ENCODE peak calls at places on chromosome 5, in four cellular contexts. One of them, this sample, is unnamed.
A peak's percentile ranks its signal among the peaks of the same experiment; 100 is the strongest.

GRCh38 chr5:9054821-9055589 is 490.9 kb downstream of the SEMA5A start:
- DNase-seq in stimulated activated CD4-positive, alpha-beta T cell treated with anti-CD3 and anti-CD28 coated beads, TNF-alpha, amount 100 ng/mL, for 48 hours: no peak
- DNase-seq in DND-41: no peak
- DNase-seq in PC-9: no peak
- DNase-seq in this sample: no peak

GRCh38 chr5:9241459-9241858 is 304.4 kb downstream of the SEMA5A start:
- DNase-seq in stimulated activated CD4-positive, alpha-beta T cell treated with anti-CD3 and anti-CD28 coated beads, TNF-alpha, amount 100 ng/mL, for 48 hours: no peak
- DNase-seq in DND-41: no peak
- DNase-seq in PC-9: no peak
- DNase-seq in this sample: no peak

GRCh38 chr5:157308826-157309465 is 43.0 kb downstream of the CYFIP2 start:
- DNase-seq in stimulated activated CD4-positive, alpha-beta T cell treated with anti-CD3 and anti-CD28 coated beads, TNF-alpha, amount 100 ng/mL, for 48 hours: no peak
- DNase-seq in DND-41: no peak
- DNase-seq in PC-9: no peak
- DNase-seq in this sample: no peak

GRCh38 chr5:17143335-17143734 is 74.1 kb upstream of the BASP1 start:
- DNase-seq in stimulated activated CD4-positive, alpha-beta T cell treated with anti-CD3 and anti-CD28 coated beads, TNF-alpha, amount 100 ng/mL, for 48 hours: no peak
- DNase-seq in DND-41: no peak
- DNase-seq in PC-9: no peak
- DNase-seq in this sample: no peak

GRCh38 chr5:51382759-51383493 is at the start of gene ISL1:
- DNase-seq in stimulated activated CD4-positive, alpha-beta T cell treated with anti-CD3 and anti-CD28 coated beads, TNF-alpha, amount 100 ng/mL, for 48 hours: no peak
- DNase-seq in DND-41: no peak
- DNase-seq in PC-9: no peak
- DNase-seq in this sample: peak; percentile 13

GRCh38 chr5:149358294-149358651 is 427 bp downstream of the PCYOX1L start:
- DNase-seq in stimulated activated CD4-positive, alpha-beta T cell treated with anti-CD3 and anti-CD28 coated beads, TNF-alpha, amount 100 ng/mL, for 48 hours: peak; percentile 26
- DNase-seq in DND-41: peak; percentile 54
- DNase-seq in PC-9: no peak
- DNase-seq in this sample: peak; percentile 34

GRCh38 chr5:147576646-147577535 is 67.0 kb upstream of the DPYSL3 start:
- DNase-seq in stimulated activated CD4-positive, alpha-beta T cell treated with anti-CD3 and anti-CD28 coated beads, TNF-alpha, amount 100 ng/mL, for 48 hours: peak; percentile 20
- DNase-seq in DND-41: no peak
- DNase-seq in PC-9: no peak
- DNase-seq in this sample: no peak

GRCh38 chr5:77157732-77158532 is 52.5 kb upstream of the PDE8B start:
- DNase-seq in stimulated activated CD4-positive, alpha-beta T cell treated with anti-CD3 and anti-CD28 coated beads, TNF-alpha, amount 100 ng/mL, for 48 hours: no peak
- DNase-seq in DND-41: no peak
- DNase-seq in PC-9: no peak
- DNase-seq in this sample: no peak

GRCh38 chr5:159385994-159386711 is 55.9 kb upstream of the IL12B start:
- DNase-seq in stimulated activated CD4-positive, alpha-beta T cell treated with anti-CD3 and anti-CD28 coated beads, TNF-alpha, amount 100 ng/mL, for 48 hours: no peak
- DNase-seq in DND-41: no peak
- DNase-seq in PC-9: no peak
- DNase-seq in this sample: no peak

GRCh38 chr5:148880696-148881095 is 54.3 kb downstream of the ADRB2 start:
- DNase-seq in stimulated activated CD4-positive, alpha-beta T cell treated with anti-CD3 and anti-CD28 coated beads, TNF-alpha, amount 100 ng/mL, for 48 hours: no peak
- DNase-seq in DND-41: no peak
- DNase-seq in PC-9: no peak
- DNase-seq in this sample: no peak

This sample was measured in gastrocnemius medialis.